ENCODE peak calls at places on chromosomes 4 and X, in six cellular contexts. D is ACHN; V is heart right ventricle; X is activated CD8-positive, alpha-beta memory T cell treated with anti-CD3 and anti-CD28 coated beads, Interleukin-2, amount 50 U/mL, for 4 hours; T is sciatic nerve; G is AG08396. Q is an unnamed sample.

GRCh38 chrX:11437642-11438379 is 144.6 kb downstream of the AMELX start:
- DNase-seq in G (peak), X (no peak), D (no peak), T (peak), V (peak), Q (no peak)

GRCh38 chr4:11367371-11367770 is 61.3 kb downstream of the HS3ST1 start:
- DNase-seq in T (peak), V (peak), X (no peak), G (no peak), D (no peak), Q (no peak)

GRCh38 chr4:184792950-184793555 is 32.7 kb downstream of the ACSL1 start:
- DNase-seq in D (peak), T (no peak), V (no peak), G (peak), X (peak), Q (peak)

GRCh38 chrX:70806081-70806480 is 102.4 kb downstream of the TEX11 start:
- DNase-seq in G (no peak), T (no peak), D (no peak), V (no peak), X (no peak), Q (no peak)

GRCh38 chr4:38805530-38806145 is 1.0 kb upstream of the TLR1 start:
- DNase-seq in X (no peak), D (no peak), T (no peak), V (peak), G (no peak), Q (no peak)

GRCh38 chr4:142826503-142827241 is 19.4 kb downstream of the INPP4B start:
- DNase-seq in T (no peak), X (no peak), D (no peak), G (no peak), V (no peak), Q (no peak)

GRCh38 chr4:102614801-102615200 is 113.6 kb downstream of the NFKB1 start:
- DNase-seq in V (no peak), X (no peak), T (no peak), G (no peak), D (no peak), Q (no peak)

GRCh38 chr4:88418411-88418810 is 38.5 kb upstream of the HERC5 start:
- DNase-seq in D (no peak), T (no peak), G (no peak), X (no peak), V (no peak), Q (no peak)

GRCh38 chr4:145167884-145168283 is 12.5 kb downstream of the OTUD4 start:
- DNase-seq in D (no peak), V (no peak), G (no peak), T (no peak), X (no peak), Q (no peak)

GRCh38 chr4:153763404-153763803 is 3.6 kb upstream of the RNF175 start:
- DNase-seq in T (no peak), D (peak), V (no peak), X (no peak), G (no peak), Q (no peak)

GRCh38 chr4:67234296-67234695 is 311.0 kb downstream of the CENPC start:
- DNase-seq in D (peak), T (no peak), V (no peak), X (no peak), G (no peak), Q (no peak)

GRCh38 chr4:75848891-75849290 is 53.4 kb downstream of the PPEF2 start:
- DNase-seq in D (no peak), T (no peak), G (no peak), X (no peak), V (no peak), Q (peak)

GRCh38 chrX:49915352-49916222 is 6.8 kb upstream of the CLCN5 start:
- DNase-seq in T (peak), D (peak), X (peak), G (peak), V (peak), Q (no peak)

GRCh38 chr4:106541253-106541652 is 172.7 kb upstream of the GIMD1 start:
- DNase-seq in D (no peak), T (no peak), G (peak), X (no peak), V (no peak), Q (peak)

GRCh38 chr4:140395668-140396067 is 22.2 kb downstream of the SCOC start:
- DNase-seq in X (no peak), D (no peak), V (no peak), T (no peak), G (no peak), Q (no peak)

GRCh38 chr4:84503495-84504437 is 4.7 kb upstream of the NKX6-1 start:
- DNase-seq in G (peak), X (no peak), V (peak), T (no peak), D (peak), Q (peak)

GRCh38 chr4:6986067-6986780 is 56.9 kb upstream of the TADA2B start:
- DNase-seq in T (peak), V (peak), D (peak), X (no peak), G (peak), Q (peak)

GRCh38 chrX:138925330-138925729 is 213.8 kb upstream of the FGF13 start:
- DNase-seq in D (no peak), V (no peak), T (no peak), X (no peak), G (peak), Q (peak)

GRCh38 chrX:75303795-75304194 is 29.9 kb downstream of the UPRT start:
- DNase-seq in T (no peak), X (no peak), D (no peak), G (no peak), V (no peak), Q (no peak)

GRCh38 chrX:102930990-102931756 is 5.9 kb upstream of the RAB40AL start:
- DNase-seq in X (no peak), T (no peak), G (no peak), V (no peak), D (no peak), Q (no peak)

GRCh38 chrX:147875866-147876596 is 35.7 kb upstream of the FMR1 start:
- DNase-seq in X (no peak), G (no peak), T (no peak), D (peak), V (no peak), Q (no peak)

GRCh38 chr4:15717126-15717525 is 14.3 kb downstream of the BST1 start:
- DNase-seq in T (no peak), X (no peak), G (peak), V (no peak), D (peak), Q (no peak)

GRCh38 chr4:2791518-2792395 is 1.1 kb upstream of the SH3BP2 start:
- DNase-seq in T (peak), V (no peak), X (no peak), D (no peak), G (no peak), Q (no peak)

GRCh38 chr4:184474261-184475095 is at the start of gene IRF2:
- DNase-seq in V (peak), G (peak), D (peak), T (peak), X (peak), Q (peak)

GRCh38 chrX:72130156-72130761 is 1.5 kb downstream of the RTL5 start:
- DNase-seq in T (no peak), D (no peak), G (no peak), V (no peak), X (no peak), Q (no peak)

GRCh38 chr4:123190176-123190575 is 206.4 kb upstream of the SPRY1 start:
- DNase-seq in X (no peak), D (no peak), G (no peak), V (no peak), T (no peak), Q (no peak)

GRCh38 chrX:13215729-13216128 is 104.1 kb downstream of the ATXN3L start:
- DNase-seq in V (no peak), T (no peak), X (no peak), D (no peak), G (no peak), Q (no peak)

GRCh38 chr4:147409350-147409749 is 71.5 kb upstream of the EDNRA start:
- DNase-seq in V (no peak), T (no peak), D (no peak), X (no peak), G (no peak), Q (no peak)

Q was measured in H54.